ENCODE peak calls at places on chromosomes 3 and 15, in four cellular contexts. S is HCT116, H is A549, C is K562. D is an unnamed sample. For H3K4me1, the result is how much of the 10 kb centered on the place peaks cover.

GRCh38 chr3:127953092-127953491 is 38.1 kb downstream of the KBTBD12 start:
- DNase-seq in S (no peak), H (no peak), C (no peak), D (peak)

GRCh38 chr3:32313169-32313568 is 74.7 kb downstream of the CMTM8 start:
- DNase-seq in S (peak), H (no peak), C (no peak), D (no peak)

GRCh38 chr3:30982676-30983075 is 88.2 kb upstream of the GADL1 start:
- DNase-seq in S (no peak), H (no peak), C (no peak), D (no peak)

GRCh38 chr3:59480486-59480995 is 430.7 kb upstream of the CFAP20DC start:
- DNase-seq in S (no peak), H (no peak), C (no peak), D (no peak)

GRCh38 chr3:126983653-126984390 is 907 bp downstream of the PLXNA1 start:
- DNase-seq in S (no peak), H (no peak), C (peak), D (no peak)

GRCh38 chr3:38724392-38724736 is 74.9 kb upstream of the SCN5A start:
- DNase-seq in S (no peak), H (no peak), C (no peak), D (no peak)

GRCh38 chr3:53718462-53718861 is 127.8 kb downstream of the CHDH start:
- DNase-seq in S (no peak), H (no peak), C (no peak), D (no peak)

GRCh38 chr3:100080573-100080972 is 33.7 kb downstream of the FILIP1L start:
- DNase-seq in S (no peak), H (peak), C (no peak), D (no peak)

GRCh38 chr3:181629029-181629428 is 82.7 kb upstream of the SOX2 start:
- DNase-seq in S (no peak), H (no peak), C (no peak), D (peak)

GRCh38 chr3:140948460-140949249 is 7.0 kb downstream of the SLC25A36 start:
- DNase-seq in S (no peak), H (no peak), C (no peak), D (no peak)

GRCh38 chr3:36482259-36482658 is 102.0 kb downstream of the STAC start:
- DNase-seq in S (no peak), H (no peak), C (no peak), D (no peak)

GRCh38 chr3:58254144-58254543 is 16.6 kb downstream of the ABHD6 start:
- DNase-seq in S (no peak), H (no peak), C (no peak), D (no peak)

GRCh38 chr3:153285194-153285641 is 123.2 kb downstream of the RAP2B start:
- DNase-seq in S (no peak), H (peak), C (no peak), D (peak)

GRCh38 chr15:69385831-69386230 is 28.3 kb upstream of the KIF23 start:
- DNase-seq in S (no peak), H (no peak), C (no peak), D (no peak)

GRCh38 chr3:171699611-171700010 is 110.7 kb downstream of the PLD1 start:
- DNase-seq in S (no peak), H (no peak), C (no peak), D (no peak)

GRCh38 chr3:172135766-172136729 is 96.7 kb downstream of the FNDC3B start:
- DNase-seq in S (no peak), H (peak), C (no peak), D (peak)

GRCh38 chr15:88627463-88627862 is 6.3 kb downstream of the AEN start:
- DNase-seq in S (no peak), H (no peak), C (no peak), D (no peak)

GRCh38 chr3:112101946-112102345 is 15.8 kb downstream of the C3orf52 start:
- DNase-seq in S (no peak), H (peak), C (no peak), D (peak)

GRCh38 chr15:66027268-66027806 is 158.0 kb downstream of the RAB11A start:
- DNase-seq in S (peak), H (peak), C (no peak), D (no peak)

GRCh38 chr3:109643590-109643989 is 306.2 kb upstream of the DPPA4 start:
- DNase-seq in S (peak), H (peak), C (no peak), D (no peak)

GRCh38 chr3:33403756-33404155 is 36.4 kb downstream of the UBP1 start:
- DNase-seq in S (no peak), H (no peak), C (no peak), D (no peak)

GRCh38 chr15:68389936-68390790 is 41.8 kb downstream of the ITGA11 start:
- DNase-seq in S (no peak), H (no peak), C (no peak), D (peak)

GRCh38 chr15:69997701-69998273 is 99.9 kb downstream of the TLE3 start:
- DNase-seq in S (peak), H (peak), C (no peak), D (no peak)

GRCh38 chr3:58617338-58617761 is 40.2 kb upstream of the FAM107A start:
- DNase-seq in S (no peak), H (no peak), C (no peak), D (no peak)

DNA sequence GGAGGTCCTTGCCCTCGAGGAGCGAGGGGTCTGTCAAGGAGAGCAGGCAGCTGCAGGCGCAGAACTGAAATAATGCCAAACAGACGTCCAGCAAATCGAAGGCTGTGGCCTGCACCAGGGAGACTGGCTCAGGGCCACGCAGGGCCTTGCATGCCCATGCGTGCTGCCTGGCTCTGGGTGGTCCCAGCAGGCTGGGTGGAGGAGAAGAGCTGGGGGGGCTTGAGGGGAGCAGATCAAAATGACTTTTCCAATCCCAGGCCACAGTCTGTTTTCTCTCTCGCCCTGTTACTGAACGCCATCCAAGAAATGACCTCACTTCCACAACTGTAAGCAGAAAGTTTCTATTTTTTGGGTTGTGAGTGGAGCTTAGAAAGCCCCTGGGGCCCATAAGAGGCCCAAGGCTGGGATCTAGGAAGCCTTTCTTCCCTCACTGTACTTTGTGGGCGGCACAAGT is 96.9 kb upstream of the RPL32 start:
- DNase-seq in S (no peak), H (no peak), C (no peak), D (no peak)
- H3K4me1 ChIP-seq in S (under half), H (under half), C (under half), D (under half)

GRCh38 chr3:192275741-192276355 is 451.5 kb downstream of the FGF12 start:
- DNase-seq in S (no peak), H (no peak), C (no peak), D (peak)
- TF ChIP-seq MAX in S (no peak), H (no peak), C (no peak), D (no peak)

GRCh38 chr15:90933310-90933709 is 961 bp upstream of the HDDC3 start:
- DNase-seq in S (no peak), H (no peak), C (no peak), D (no peak)

GRCh38 chr15:90932660-90932991 is 277 bp upstream of the HDDC3 start:
- DNase-seq in S (no peak), H (no peak), C (no peak), D (no peak)

GRCh38 chr15:90934256-90934948 is 683 bp upstream of the UNC45A start:
- DNase-seq in S (peak), H (peak), C (peak), D (peak)

GRCh38 chr15:90936823-90937222 is 1.7 kb downstream of the UNC45A start:
- DNase-seq in S (no peak), H (no peak), C (no peak), D (no peak)

DNA sequence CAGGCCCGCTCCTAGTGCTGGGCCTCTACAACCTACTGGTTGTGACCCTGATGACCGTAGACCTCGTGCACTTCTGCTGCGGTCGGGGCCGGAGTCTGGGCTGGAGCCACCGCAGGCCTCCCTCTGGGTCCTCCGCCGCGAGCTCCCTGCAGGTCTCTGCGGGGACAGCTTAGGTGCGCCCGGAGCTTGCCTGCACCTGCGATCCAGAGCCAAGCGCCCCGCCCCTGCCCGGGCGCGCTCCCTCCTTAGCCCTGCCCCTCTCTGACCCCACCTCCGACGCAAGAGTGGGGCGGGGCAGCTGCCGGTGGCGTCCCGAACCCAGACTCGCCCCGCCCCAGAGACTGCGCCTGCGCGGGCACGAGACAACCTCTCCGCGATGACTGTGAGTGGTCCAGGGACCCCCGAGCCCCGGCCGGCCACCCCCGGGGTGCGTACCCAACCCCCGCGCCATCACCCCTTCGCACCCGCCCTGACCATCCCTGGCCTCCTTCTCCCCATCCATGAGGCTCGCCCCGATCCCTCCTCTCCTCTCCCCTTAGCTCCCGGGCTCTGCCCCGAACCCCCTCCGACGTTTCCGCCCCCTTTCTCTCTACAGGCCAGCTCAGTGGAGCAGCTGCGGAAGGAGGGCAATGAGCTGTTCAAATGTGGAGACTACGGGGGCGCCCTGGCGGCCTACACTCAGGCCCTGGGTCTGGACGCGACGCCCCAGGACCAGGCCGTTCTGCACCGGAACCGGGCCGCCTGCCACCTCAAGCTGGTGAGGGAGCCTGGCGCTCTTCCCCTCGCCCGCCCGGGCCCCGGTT is at the start of gene UNC45A:
- DNase-seq in S (peak), H (peak), C (peak), D (peak)
- H3K4me1 ChIP-seq in S (under half), H (under half), C (under half), D (under half)

DNA sequence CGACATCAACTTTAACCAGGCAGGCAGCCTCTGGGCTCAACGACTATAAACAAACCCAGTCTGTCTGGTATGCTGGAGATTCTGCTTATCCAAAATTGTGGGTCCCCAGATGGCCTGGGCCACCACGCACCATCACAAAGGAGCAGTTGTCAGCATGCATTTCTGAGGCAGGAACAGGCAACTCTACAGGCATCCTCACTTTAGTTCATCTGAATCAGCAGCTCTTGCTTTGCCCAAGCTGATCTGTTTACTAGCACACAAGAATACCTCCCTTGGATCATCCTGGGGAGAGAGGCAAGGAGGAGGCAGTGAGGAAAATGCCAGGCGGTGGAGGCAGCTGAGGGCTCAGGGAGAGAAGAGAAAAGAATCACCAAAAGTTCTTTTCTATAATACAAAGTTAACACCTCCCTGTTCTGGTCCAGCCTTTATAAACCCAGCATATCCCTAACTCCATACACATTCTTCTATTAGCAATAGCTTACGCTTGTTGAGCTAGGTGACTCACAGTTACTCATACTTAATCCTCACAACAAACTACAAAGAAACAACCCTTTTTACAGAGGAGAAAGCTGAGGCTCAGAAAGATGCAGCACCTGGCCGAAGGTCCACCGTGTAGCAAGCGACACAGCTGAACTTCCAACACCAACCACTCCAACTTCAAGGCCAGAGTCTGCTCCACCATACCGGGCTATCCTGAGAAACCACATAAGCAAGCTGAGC is 33.6 kb downstream of the ZDHHC3 start:
- DNase-seq in S (peak), H (peak), C (no peak), D (no peak)
- TF ChIP-seq MAX in S (peak), H (no peak), C (no peak), D (no peak)

GRCh38 chr3:187025656-187026320 is 95.5 kb downstream of the ST6GAL1 start:
- DNase-seq in S (no peak), H (no peak), C (no peak), D (no peak)

GRCh38 chr3:187025254-187025655 is 94.9 kb downstream of the ST6GAL1 start:
- DNase-seq in S (no peak), H (no peak), C (no peak), D (no peak)

GRCh38 chr3:187024561-187025226 is 94.4 kb downstream of the ST6GAL1 start:
- DNase-seq in S (no peak), H (no peak), C (no peak), D (no peak)

GRCh38 chr3:187027531-187027936 is 97.2 kb downstream of the ST6GAL1 start:
- DNase-seq in S (no peak), H (no peak), C (no peak), D (no peak)

DNA sequence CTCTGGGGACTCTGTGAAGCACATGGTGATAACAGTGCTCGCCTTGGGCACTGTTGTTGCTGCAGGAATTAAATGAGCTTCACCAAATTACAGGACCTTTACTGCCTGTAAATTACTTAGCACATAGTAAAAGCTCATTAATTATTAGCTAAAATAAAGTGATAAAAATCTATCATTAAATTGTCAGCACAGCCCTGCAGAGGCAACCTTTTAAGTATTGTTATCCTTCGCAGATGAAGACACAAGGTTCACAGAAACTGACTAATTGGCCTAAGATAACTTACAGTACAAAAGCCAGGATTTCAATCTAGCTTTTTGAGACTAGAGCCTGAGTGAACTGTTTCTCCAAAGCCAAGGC is 96.0 kb downstream of the ST6GAL1 start:
- DNase-seq in S (no peak), H (no peak), C (no peak), D (no peak)
- H3K4me1 ChIP-seq in S (under half), H (under half), C (half or more), D (under half)

DNA sequence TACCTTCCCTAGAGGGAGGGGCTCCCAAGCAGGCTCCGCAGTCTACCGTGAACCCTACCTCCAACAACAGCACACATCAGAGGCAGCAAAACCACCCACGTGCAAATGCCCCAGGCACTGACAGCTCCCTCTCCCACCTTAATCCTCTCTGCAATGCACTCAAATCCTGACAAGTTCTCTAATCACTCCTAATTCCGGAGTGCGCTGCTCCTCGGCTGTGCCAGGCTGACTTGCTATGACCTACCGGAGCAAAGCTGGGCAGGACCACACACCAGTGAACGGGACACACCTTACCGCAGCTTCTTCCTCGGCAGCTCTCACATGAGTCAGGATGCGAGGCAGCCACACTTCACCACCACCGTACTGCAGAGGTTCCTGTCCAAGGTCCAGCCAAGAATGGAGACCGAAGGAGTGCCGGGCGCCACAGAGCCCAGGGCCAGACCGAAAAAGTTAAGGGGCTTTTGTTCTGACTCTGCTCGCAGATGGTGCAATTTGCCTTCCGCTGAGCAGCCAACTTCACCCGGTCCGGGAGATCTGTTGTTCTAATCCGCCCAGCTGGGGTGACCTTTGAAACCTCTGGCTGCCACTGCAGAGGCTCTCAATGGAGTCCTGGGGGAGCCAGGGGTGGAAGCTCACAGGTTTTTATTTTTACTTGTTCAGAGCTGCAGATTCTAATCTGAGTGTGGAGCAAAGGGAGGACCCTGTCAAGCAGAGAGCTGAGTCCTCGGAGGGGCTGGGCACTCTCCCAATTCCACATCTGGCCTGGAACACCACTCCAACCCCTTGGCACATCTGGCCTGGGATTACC is 84.4 kb downstream of the MYLK start:
- DNase-seq in S (no peak), H (peak), C (no peak), D (no peak)
- TF ChIP-seq MAX in S (no peak), H (no peak), C (no peak), D (no peak)

D was measured in endothelial cell of umbilical vein.